ENCODE peak calls at places on chromosomes 7 and 10, in eight cellular contexts. One of them, this sample, is unnamed. For H3K4me1, the result is how much of the 10 kb centered on the place peaks cover.

GRCh38 chr7:51569176-51569575 is 252.6 kb upstream of the COBL start:
- DNase-seq in CD8-positive, alpha-beta T cell: no peak
- DNase-seq in psoas muscle: no peak
- DNase-seq in breast epithelium: no peak
- DNase-seq in lower lobe of right lung: no peak
- DNase-seq in trophoblast cell: no peak
- DNase-seq in effector memory CD4-positive, alpha-beta T cell: no peak
- DNase-seq in CD4-positive, CD25-positive, alpha-beta regulatory T cell: no peak
- DNase-seq in this sample: no peak

GRCh38 chr7:43303740-43304241 is 191.3 kb downstream of the HECW1 start:
- DNase-seq in CD8-positive, alpha-beta T cell: no peak
- DNase-seq in psoas muscle: no peak
- DNase-seq in breast epithelium: no peak
- DNase-seq in lower lobe of right lung: no peak
- DNase-seq in trophoblast cell: no peak
- DNase-seq in effector memory CD4-positive, alpha-beta T cell: no peak
- DNase-seq in CD4-positive, CD25-positive, alpha-beta regulatory T cell: peak
- DNase-seq in this sample: no peak

GRCh38 chr10:84196083-84196482 is 1.7 kb downstream of the CDHR1 start:
- DNase-seq in CD8-positive, alpha-beta T cell: no peak
- DNase-seq in psoas muscle: no peak
- DNase-seq in breast epithelium: no peak
- DNase-seq in lower lobe of right lung: no peak
- DNase-seq in trophoblast cell: no peak
- DNase-seq in effector memory CD4-positive, alpha-beta T cell: no peak
- DNase-seq in CD4-positive, CD25-positive, alpha-beta regulatory T cell: no peak
- DNase-seq in this sample: peak

GRCh38 chr10:123245264-123245663 is 91.1 kb downstream of the BUB3 start:
- DNase-seq in CD8-positive, alpha-beta T cell: no peak
- DNase-seq in psoas muscle: no peak
- DNase-seq in breast epithelium: no peak
- DNase-seq in lower lobe of right lung: no peak
- DNase-seq in trophoblast cell: no peak
- DNase-seq in effector memory CD4-positive, alpha-beta T cell: no peak
- DNase-seq in CD4-positive, CD25-positive, alpha-beta regulatory T cell: peak
- DNase-seq in this sample: no peak

GRCh38 chr7:130154501-130155317 is 50.5 kb downstream of the TMEM209 start:
- DNase-seq in CD8-positive, alpha-beta T cell: no peak
- DNase-seq in psoas muscle: peak
- DNase-seq in breast epithelium: no peak
- DNase-seq in lower lobe of right lung: no peak
- DNase-seq in trophoblast cell: no peak
- DNase-seq in effector memory CD4-positive, alpha-beta T cell: no peak
- DNase-seq in CD4-positive, CD25-positive, alpha-beta regulatory T cell: no peak
- DNase-seq in this sample: no peak

GRCh38 chr10:69994262-69994661 is 58.4 kb upstream of the MACROH2A2 start:
- DNase-seq in CD8-positive, alpha-beta T cell: no peak
- DNase-seq in psoas muscle: no peak
- DNase-seq in breast epithelium: no peak
- DNase-seq in lower lobe of right lung: no peak
- DNase-seq in trophoblast cell: peak
- DNase-seq in effector memory CD4-positive, alpha-beta T cell: no peak
- DNase-seq in CD4-positive, CD25-positive, alpha-beta regulatory T cell: peak
- DNase-seq in this sample: no peak

GRCh38 chr7:139739863-139740597 is 37.8 kb downstream of the HIPK2 start:
- DNase-seq in CD8-positive, alpha-beta T cell: no peak
- DNase-seq in psoas muscle: peak
- DNase-seq in breast epithelium: no peak
- DNase-seq in lower lobe of right lung: no peak
- DNase-seq in trophoblast cell: no peak
- DNase-seq in effector memory CD4-positive, alpha-beta T cell: no peak
- DNase-seq in CD4-positive, CD25-positive, alpha-beta regulatory T cell: no peak
- DNase-seq in this sample: peak

GRCh38 chr7:116271980-116272886 is 61.9 kb downstream of the TES start:
- DNase-seq in CD8-positive, alpha-beta T cell: no peak
- DNase-seq in psoas muscle: peak
- DNase-seq in breast epithelium: no peak
- DNase-seq in lower lobe of right lung: no peak
- DNase-seq in trophoblast cell: peak
- DNase-seq in effector memory CD4-positive, alpha-beta T cell: no peak
- DNase-seq in CD4-positive, CD25-positive, alpha-beta regulatory T cell: no peak
- DNase-seq in this sample: no peak

GRCh38 chr7:139901411-139901810 is 72.3 kb downstream of the TBXAS1 start:
- DNase-seq in CD8-positive, alpha-beta T cell: no peak
- DNase-seq in psoas muscle: no peak
- DNase-seq in breast epithelium: no peak
- DNase-seq in lower lobe of right lung: no peak
- DNase-seq in trophoblast cell: no peak
- DNase-seq in effector memory CD4-positive, alpha-beta T cell: no peak
- DNase-seq in CD4-positive, CD25-positive, alpha-beta regulatory T cell: no peak
- DNase-seq in this sample: no peak

GRCh38 chr10:5555031-5555510 is 30.3 kb downstream of the CALML3 start:
- DNase-seq in CD8-positive, alpha-beta T cell: no peak
- DNase-seq in psoas muscle: peak
- DNase-seq in breast epithelium: no peak
- DNase-seq in lower lobe of right lung: peak
- DNase-seq in trophoblast cell: no peak
- DNase-seq in effector memory CD4-positive, alpha-beta T cell: no peak
- DNase-seq in CD4-positive, CD25-positive, alpha-beta regulatory T cell: no peak
- DNase-seq in this sample: peak

GRCh38 chr7:100942038-100942774 is 7.1 kb upstream of the MUC3A start:
- DNase-seq in CD8-positive, alpha-beta T cell: no peak
- DNase-seq in psoas muscle: no peak
- DNase-seq in breast epithelium: no peak
- DNase-seq in lower lobe of right lung: no peak
- DNase-seq in trophoblast cell: no peak
- DNase-seq in effector memory CD4-positive, alpha-beta T cell: no peak
- DNase-seq in CD4-positive, CD25-positive, alpha-beta regulatory T cell: no peak
- DNase-seq in this sample: no peak

GRCh38 chr7:27933691-27934565 is 194.0 kb downstream of the TAX1BP1 start:
- DNase-seq in CD8-positive, alpha-beta T cell: no peak
- DNase-seq in psoas muscle: no peak
- DNase-seq in breast epithelium: no peak
- DNase-seq in lower lobe of right lung: no peak
- DNase-seq in trophoblast cell: no peak
- DNase-seq in effector memory CD4-positive, alpha-beta T cell: no peak
- DNase-seq in CD4-positive, CD25-positive, alpha-beta regulatory T cell: peak
- DNase-seq in this sample: no peak

DNA sequence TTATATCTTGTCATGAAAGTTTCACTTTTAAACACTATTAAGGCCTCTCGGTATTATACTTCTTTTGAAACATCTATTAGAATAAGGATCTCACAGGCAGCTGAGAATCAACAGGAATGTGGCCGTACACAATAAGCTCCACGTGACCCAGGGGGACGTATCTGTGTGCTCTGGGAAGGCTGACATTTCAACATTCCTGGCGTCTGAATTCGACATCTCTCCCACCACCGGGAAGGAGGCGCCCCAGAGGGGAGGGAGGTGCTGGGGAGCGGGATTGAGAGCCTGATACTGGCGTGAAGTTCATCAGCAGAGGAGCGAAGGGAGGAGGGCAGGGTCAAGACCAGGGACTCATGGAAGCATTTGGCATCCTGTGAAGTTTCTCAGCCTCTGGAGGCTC is 401.3 kb downstream of the DNAJB6 start:
- DNase-seq in CD8-positive, alpha-beta T cell: no peak
- DNase-seq in psoas muscle: peak
- DNase-seq in breast epithelium: no peak
- DNase-seq in lower lobe of right lung: no peak
- DNase-seq in trophoblast cell: peak
- DNase-seq in effector memory CD4-positive, alpha-beta T cell: no peak
- DNase-seq in CD4-positive, CD25-positive, alpha-beta regulatory T cell: no peak
- DNase-seq in this sample: peak
- H3K4me1 ChIP-seq in CD8-positive, alpha-beta T cell: under half
- H3K4me1 ChIP-seq in psoas muscle: under half
- H3K4me1 ChIP-seq in breast epithelium: under half
- H3K4me1 ChIP-seq in lower lobe of right lung: under half
- H3K4me1 ChIP-seq in trophoblast cell: under half
- H3K4me1 ChIP-seq in effector memory CD4-positive, alpha-beta T cell: under half
- H3K4me1 ChIP-seq in CD4-positive, CD25-positive, alpha-beta regulatory T cell: under half
- H3K4me1 ChIP-seq in this sample: under half

GRCh38 chr10:126836009-126836408 is 69.2 kb upstream of the DOCK1 start:
- DNase-seq in CD8-positive, alpha-beta T cell: no peak
- DNase-seq in psoas muscle: no peak
- DNase-seq in breast epithelium: no peak
- DNase-seq in lower lobe of right lung: no peak
- DNase-seq in trophoblast cell: no peak
- DNase-seq in effector memory CD4-positive, alpha-beta T cell: no peak
- DNase-seq in CD4-positive, CD25-positive, alpha-beta regulatory T cell: no peak
- DNase-seq in this sample: no peak
- H3K4me3 ChIP-seq in CD8-positive, alpha-beta T cell: no peak
- H3K4me3 ChIP-seq in psoas muscle: no peak
- H3K4me3 ChIP-seq in breast epithelium: no peak
- H3K4me3 ChIP-seq in lower lobe of right lung: no peak
- H3K4me3 ChIP-seq in trophoblast cell: no peak
- H3K4me3 ChIP-seq in effector memory CD4-positive, alpha-beta T cell: no peak
- H3K4me3 ChIP-seq in CD4-positive, CD25-positive, alpha-beta regulatory T cell: no peak
- H3K4me3 ChIP-seq in this sample: no peak

GRCh38 chr7:50502947-50503346 is 52.8 kb upstream of the FIGNL1 start:
- DNase-seq in CD8-positive, alpha-beta T cell: no peak
- DNase-seq in psoas muscle: peak
- DNase-seq in breast epithelium: no peak
- DNase-seq in lower lobe of right lung: no peak
- DNase-seq in trophoblast cell: no peak
- DNase-seq in effector memory CD4-positive, alpha-beta T cell: no peak
- DNase-seq in CD4-positive, CD25-positive, alpha-beta regulatory T cell: no peak
- DNase-seq in this sample: no peak

GRCh38 chr7:50505553-50505952 is 55.4 kb upstream of the FIGNL1 start:
- DNase-seq in CD8-positive, alpha-beta T cell: no peak
- DNase-seq in psoas muscle: no peak
- DNase-seq in breast epithelium: no peak
- DNase-seq in lower lobe of right lung: no peak
- DNase-seq in trophoblast cell: no peak
- DNase-seq in effector memory CD4-positive, alpha-beta T cell: no peak
- DNase-seq in CD4-positive, CD25-positive, alpha-beta regulatory T cell: no peak
- DNase-seq in this sample: no peak

GRCh38 chr7:50499092-50499491 is 48.9 kb upstream of the FIGNL1 start:
- DNase-seq in CD8-positive, alpha-beta T cell: no peak
- DNase-seq in psoas muscle: no peak
- DNase-seq in breast epithelium: no peak
- DNase-seq in lower lobe of right lung: no peak
- DNase-seq in trophoblast cell: no peak
- DNase-seq in effector memory CD4-positive, alpha-beta T cell: no peak
- DNase-seq in CD4-positive, CD25-positive, alpha-beta regulatory T cell: no peak
- DNase-seq in this sample: no peak

GRCh38 chr7:50504646-50505546 is 54.7 kb upstream of the FIGNL1 start:
- DNase-seq in CD8-positive, alpha-beta T cell: no peak
- DNase-seq in psoas muscle: peak
- DNase-seq in breast epithelium: no peak
- DNase-seq in lower lobe of right lung: no peak
- DNase-seq in trophoblast cell: peak
- DNase-seq in effector memory CD4-positive, alpha-beta T cell: no peak
- DNase-seq in CD4-positive, CD25-positive, alpha-beta regulatory T cell: no peak
- DNase-seq in this sample: no peak

DNA sequence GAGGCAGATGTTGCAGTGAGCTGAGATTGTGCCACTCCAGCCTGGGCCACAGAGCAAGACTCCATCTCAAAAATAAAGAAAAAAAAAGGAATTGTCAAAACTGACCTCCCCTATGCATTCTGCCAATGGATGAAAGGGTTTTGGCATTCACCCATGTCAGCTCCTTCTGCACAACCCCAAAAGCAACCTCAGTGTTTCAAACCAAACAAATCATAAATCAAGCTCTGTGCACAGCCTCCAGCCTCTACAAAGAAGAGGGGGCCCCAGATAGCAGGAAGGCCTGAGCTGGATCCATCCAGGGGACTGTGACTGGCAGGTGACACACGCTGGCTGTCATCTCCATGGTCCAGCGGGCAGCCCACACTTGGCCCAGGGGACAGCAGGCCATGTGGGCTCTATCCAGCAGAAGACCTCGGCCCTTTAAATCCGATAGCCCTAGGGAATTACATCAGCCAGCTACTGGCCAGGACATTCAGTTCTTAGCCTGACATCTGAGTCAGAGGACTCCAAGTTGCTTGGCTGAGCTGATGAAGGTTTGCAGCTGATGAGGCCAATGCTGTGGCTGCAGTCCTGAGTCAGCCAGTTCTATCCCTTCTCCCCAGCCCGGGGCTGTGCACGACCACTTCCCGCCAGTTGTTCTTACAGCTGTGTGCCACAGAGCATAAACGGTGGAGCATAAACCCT is 52.0 kb upstream of the FIGNL1 start:
- DNase-seq in CD8-positive, alpha-beta T cell: no peak
- DNase-seq in psoas muscle: peak
- DNase-seq in breast epithelium: peak
- DNase-seq in lower lobe of right lung: no peak
- DNase-seq in trophoblast cell: peak
- DNase-seq in effector memory CD4-positive, alpha-beta T cell: no peak
- DNase-seq in CD4-positive, CD25-positive, alpha-beta regulatory T cell: no peak
- DNase-seq in this sample: peak
- H3K4me1 ChIP-seq in CD8-positive, alpha-beta T cell: under half
- H3K4me1 ChIP-seq in psoas muscle: half or more
- H3K4me1 ChIP-seq in breast epithelium: under half
- H3K4me1 ChIP-seq in lower lobe of right lung: under half
- H3K4me1 ChIP-seq in trophoblast cell: under half
- H3K4me1 ChIP-seq in effector memory CD4-positive, alpha-beta T cell: under half
- H3K4me1 ChIP-seq in CD4-positive, CD25-positive, alpha-beta regulatory T cell: under half
- H3K4me1 ChIP-seq in this sample: under half

GRCh38 chr10:97139651-97140283 is 46.0 kb downstream of the SLIT1 start:
- DNase-seq in CD8-positive, alpha-beta T cell: no peak
- DNase-seq in psoas muscle: no peak
- DNase-seq in breast epithelium: no peak
- DNase-seq in lower lobe of right lung: no peak
- DNase-seq in trophoblast cell: no peak
- DNase-seq in effector memory CD4-positive, alpha-beta T cell: no peak
- DNase-seq in CD4-positive, CD25-positive, alpha-beta regulatory T cell: no peak
- DNase-seq in this sample: no peak

GRCh38 chr10:97140284-97140846 is 45.4 kb downstream of the SLIT1 start:
- DNase-seq in CD8-positive, alpha-beta T cell: no peak
- DNase-seq in psoas muscle: no peak
- DNase-seq in breast epithelium: no peak
- DNase-seq in lower lobe of right lung: no peak
- DNase-seq in trophoblast cell: no peak
- DNase-seq in effector memory CD4-positive, alpha-beta T cell: no peak
- DNase-seq in CD4-positive, CD25-positive, alpha-beta regulatory T cell: no peak
- DNase-seq in this sample: no peak

GRCh38 chr10:97138777-97139317 is 46.9 kb downstream of the SLIT1 start:
- DNase-seq in CD8-positive, alpha-beta T cell: no peak
- DNase-seq in psoas muscle: no peak
- DNase-seq in breast epithelium: no peak
- DNase-seq in lower lobe of right lung: no peak
- DNase-seq in trophoblast cell: no peak
- DNase-seq in effector memory CD4-positive, alpha-beta T cell: no peak
- DNase-seq in CD4-positive, CD25-positive, alpha-beta regulatory T cell: no peak
- DNase-seq in this sample: no peak

GRCh38 chr10:97136744-97137143 is 49.0 kb downstream of the SLIT1 start:
- DNase-seq in CD8-positive, alpha-beta T cell: no peak
- DNase-seq in psoas muscle: no peak
- DNase-seq in breast epithelium: no peak
- DNase-seq in lower lobe of right lung: no peak
- DNase-seq in trophoblast cell: no peak
- DNase-seq in effector memory CD4-positive, alpha-beta T cell: no peak
- DNase-seq in CD4-positive, CD25-positive, alpha-beta regulatory T cell: no peak
- DNase-seq in this sample: no peak

DNA sequence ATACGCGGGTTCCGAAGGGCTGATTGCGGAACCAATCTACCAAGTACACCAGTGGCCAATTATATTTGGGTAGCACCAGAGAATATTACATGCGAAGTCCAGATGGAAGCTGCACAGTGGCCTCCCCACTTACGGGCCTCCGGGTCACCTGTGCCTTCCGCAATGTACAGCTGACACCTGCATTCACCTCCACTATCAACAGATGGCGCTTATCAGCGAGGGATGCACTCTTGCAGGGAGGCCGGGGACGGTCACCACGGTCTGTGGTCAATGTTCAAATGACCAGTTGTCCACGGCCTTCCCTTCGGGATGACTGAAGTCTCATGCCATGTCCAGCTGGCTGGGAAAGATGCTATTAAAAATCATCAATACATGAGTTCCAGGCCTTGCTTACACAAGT is 47.6 kb downstream of the SLIT1 start:
- DNase-seq in CD8-positive, alpha-beta T cell: no peak
- DNase-seq in psoas muscle: no peak
- DNase-seq in breast epithelium: no peak
- DNase-seq in lower lobe of right lung: no peak
- DNase-seq in trophoblast cell: peak
- DNase-seq in effector memory CD4-positive, alpha-beta T cell: no peak
- DNase-seq in CD4-positive, CD25-positive, alpha-beta regulatory T cell: no peak
- DNase-seq in this sample: no peak
- H3K4me3 ChIP-seq in CD8-positive, alpha-beta T cell: no peak
- H3K4me3 ChIP-seq in psoas muscle: no peak
- H3K4me3 ChIP-seq in breast epithelium: no peak
- H3K4me3 ChIP-seq in lower lobe of right lung: no peak
- H3K4me3 ChIP-seq in trophoblast cell: no peak
- H3K4me3 ChIP-seq in effector memory CD4-positive, alpha-beta T cell: no peak
- H3K4me3 ChIP-seq in CD4-positive, CD25-positive, alpha-beta regulatory T cell: no peak
- H3K4me3 ChIP-seq in this sample: no peak

This sample was measured in mucosa of descending colon.